ENCODE peak calls at places on chromosome 9, in four cellular contexts. C is HepG2, S is K562, A is GM12878. G is an unnamed sample.

GRCh38 chr9:100602302-100602930 is 24.5 kb downstream of the CAVIN4 start:
- DNase-seq in S (peak), C (peak), A (no peak), G (peak)

GRCh38 chr9:121292051-121292450 is 24.1 kb downstream of the GSN start:
- DNase-seq in A (no peak), S (no peak), C (no peak), G (no peak)

GRCh38 chr9:21711504-21711903 is 90.9 kb upstream of the MTAP start:
- DNase-seq in A (no peak), S (no peak), C (no peak), G (no peak)

GRCh38 chr9:14156046-14156445 is 157.9 kb downstream of the NFIB start:
- DNase-seq in A (peak), C (no peak), S (no peak), G (no peak)

GRCh38 chr9:78713746-78714405 is 417.0 kb downstream of the PSAT1 start:
- DNase-seq in S (no peak), C (no peak), A (no peak), G (no peak)

GRCh38 chr9:6014668-6015270 is 655 bp downstream of the RANBP6 start:
- DNase-seq in A (no peak), S (peak), C (peak), G (peak)

GRCh38 chr9:97990259-97990658 is 7.1 kb downstream of the ANP32B start:
- DNase-seq in A (no peak), S (peak), C (no peak), G (peak)

GRCh38 chr9:88749420-88749819 is 214.4 kb downstream of the NXNL2 start:
- DNase-seq in S (no peak), C (no peak), A (no peak), G (no peak)

GRCh38 chr9:76321185-76321828 is 72.9 kb downstream of the RFK start:
- DNase-seq in S (peak), A (no peak), C (no peak), G (peak)

GRCh38 chr9:113187935-113188595 is 33.0 kb downstream of the FKBP15 start:
- DNase-seq in S (no peak), A (no peak), C (peak), G (peak)

GRCh38 chr9:13410566-13411031 is 131.1 kb upstream of the MPDZ start:
- DNase-seq in C (no peak), A (no peak), S (no peak), G (no peak)

GRCh38 chr9:136793063-136793946 is 2.2 kb downstream of the TMEM141 start:
- DNase-seq in C (peak), S (peak), A (no peak), G (no peak)

GRCh38 chr9:121871431-121872025 is 220.1 kb downstream of the DAB2IP start:
- DNase-seq in A (no peak), S (no peak), C (no peak), G (no peak)

GRCh38 chr9:115167175-115167574 is 49.2 kb upstream of the TNC start:
- DNase-seq in S (no peak), A (no peak), C (no peak), G (no peak)

GRCh38 chr9:113648586-113648985 is 185.1 kb downstream of the RGS3 start:
- DNase-seq in C (no peak), S (no peak), A (no peak), G (no peak)

GRCh38 chr9:21828853-21829405 is 26.5 kb downstream of the MTAP start:
- DNase-seq in S (no peak), C (no peak), A (no peak), G (peak)

GRCh38 chr9:124040186-124040920 is 28.8 kb downstream of the LHX2 start:
- DNase-seq in S (no peak), C (no peak), A (no peak), G (no peak)

GRCh38 chr9:83219154-83219923 is 156.4 kb upstream of the RASEF start:
- DNase-seq in A (no peak), C (peak), S (peak), G (peak)

GRCh38 chr9:124209279-124209678 is 48.5 kb upstream of the NEK6 start:
- DNase-seq in S (peak), A (no peak), C (no peak), G (no peak)

GRCh38 chr9:89293014-89293413 is 18.0 kb upstream of the CKS2 start:
- DNase-seq in C (no peak), A (no peak), S (no peak), G (no peak)

GRCh38 chr9:76677481-76678055 is 86.7 kb upstream of the PCA3 start:
- DNase-seq in A (no peak), S (no peak), C (no peak), G (no peak)

GRCh38 chr9:76725885-76726284 is 38.4 kb upstream of the PCA3 start:
- DNase-seq in A (no peak), C (no peak), S (no peak), G (no peak)

GRCh38 chr9:1879501-1879900 is 135.6 kb upstream of the SMARCA2 start:
- DNase-seq in A (peak), C (no peak), S (no peak), G (no peak)

GRCh38 chr9:94929373-94929764 is 202.9 kb downstream of the AOPEP start:
- DNase-seq in C (no peak), A (no peak), S (no peak), G (no peak)

GRCh38 chr9:94928271-94928670 is 201.8 kb downstream of the AOPEP start:
- DNase-seq in C (no peak), S (no peak), A (no peak), G (no peak)

GRCh38 chr9:94927762-94928158 is 201.3 kb downstream of the AOPEP start:
- DNase-seq in C (no peak), S (no peak), A (no peak), G (no peak)

GRCh38 chr9:94927048-94927761 is 200.7 kb downstream of the AOPEP start:
- DNase-seq in S (no peak), A (no peak), C (no peak), G (no peak)

GRCh38 chr9:94928696-94929372 is 202.3 kb downstream of the AOPEP start:
- DNase-seq in S (peak), A (no peak), C (peak), G (no peak)
- TF ChIP-seq KDM1A in S (no peak), A (no peak), C (no peak), G (no peak)

DNA sequence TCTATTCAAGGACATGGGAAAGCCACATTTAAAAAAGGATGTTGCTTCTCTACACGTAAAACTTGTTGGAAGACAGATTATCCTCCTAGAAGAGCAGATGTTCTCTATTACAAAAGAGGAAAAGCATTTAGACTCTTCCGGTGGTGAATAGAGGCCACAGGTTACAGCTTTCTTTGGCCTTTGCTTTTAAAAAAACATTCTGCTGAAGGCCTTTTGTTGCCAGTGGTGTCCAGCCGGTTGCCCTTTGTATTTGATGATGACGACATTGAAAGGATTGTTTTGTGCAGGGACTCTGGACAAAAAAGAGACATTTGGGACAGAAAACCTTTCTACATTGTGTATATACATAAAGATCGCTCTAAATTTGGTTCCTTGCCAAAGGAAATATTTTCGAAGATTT is 180.3 kb downstream of the C9orf152 start:
- DNase-seq in S (no peak), C (peak), A (no peak), G (no peak)
- TF ChIP-seq MYC in S (no peak), C (no peak), A (no peak), G (no peak)

GRCh38 chr9:126827227-126827626 is 22.4 kb downstream of the ZBTB43 start:
- DNase-seq in A (no peak), C (no peak), S (no peak), G (no peak)
- TF ChIP-seq KDM1A in A (no peak), C (no peak), S (no peak), G (no peak)

GRCh38 chr9:134379774-134380431 is 53.6 kb downstream of the RXRA start:
- DNase-seq in C (no peak), A (no peak), S (no peak), G (peak)

GRCh38 chr9:134377976-134378375 is 51.7 kb downstream of the RXRA start:
- DNase-seq in S (no peak), A (no peak), C (no peak), G (peak)

GRCh38 chr9:134381262-134381661 is 55.0 kb downstream of the RXRA start:
- DNase-seq in A (no peak), S (no peak), C (no peak), G (no peak)

GRCh38 chr9:134377143-134377484 is 50.9 kb downstream of the RXRA start:
- DNase-seq in S (no peak), A (no peak), C (no peak), G (no peak)

GRCh38 chr9:134378901-134379338 is 52.7 kb downstream of the RXRA start:
- DNase-seq in S (peak), A (no peak), C (no peak), G (peak)
- TF ChIP-seq MYC in S (no peak), A (no peak), C (no peak), G (no peak)

DNA sequence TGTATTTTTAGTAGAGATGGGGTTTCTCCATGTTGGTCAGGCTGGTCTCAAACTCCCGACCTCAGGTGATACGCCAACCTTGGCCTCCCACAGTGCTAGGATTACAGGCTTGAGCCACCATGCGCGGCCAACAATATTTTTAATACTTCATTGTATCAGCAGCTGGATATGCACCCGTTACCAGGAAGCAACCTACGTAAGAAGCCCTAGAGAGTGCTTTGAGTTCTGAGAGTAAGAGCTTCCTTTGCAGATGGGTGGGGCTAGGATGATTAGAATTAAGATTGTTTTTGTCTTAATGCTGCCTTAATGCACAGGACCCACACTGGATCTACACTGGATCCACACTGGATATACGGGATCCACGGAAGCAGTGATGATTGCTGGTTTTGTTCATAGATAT is 123.9 kb upstream of the ABCA1 start:
- DNase-seq in A (no peak), S (no peak), C (no peak), G (no peak)
- TF ChIP-seq KDM1A in A (no peak), S (no peak), C (no peak), G (no peak)